ENCODE peak calls at places on chromosomes 2 and 18, in eight cellular contexts. N is activated CD8-positive, alpha-beta memory T cell treated with anti-CD3 and anti-CD28 coated beads, Interleukin-2, amount 50 U/mL, for 4 hours; K is AG10803; J is G401; Y is mesenchymal stem cell; D is ureter; M is DMS153; B is germinal center. G is an unnamed sample.

GRCh38 chr2:35468271-35468670 is 887.3 kb upstream of the CRIM1 start:
- DNase-seq in N (no peak), K (no peak), J (no peak), Y (no peak), D (no peak), M (no peak), B (no peak), G (peak)

GRCh38 chr2:98422449-98422848 is 22.2 kb upstream of the INPP4A start:
- DNase-seq in N (no peak), K (no peak), J (no peak), Y (no peak), D (no peak), M (no peak), B (no peak), G (no peak)

GRCh38 chr2:203871371-203871983 is 3.9 kb downstream of the CTLA4 start:
- DNase-seq in N (no peak), K (no peak), J (no peak), Y (no peak), D (no peak), M (no peak), B (no peak), G (no peak)

GRCh38 chr2:75608684-75609333 is 37.8 kb upstream of the MRPL19 start:
- DNase-seq in N (peak), K (peak), J (peak), Y (peak), D (peak), M (peak), B (peak), G (no peak)

GRCh38 chr18:64659186-64659585 is 510.3 kb upstream of the LINC00305 start:
- DNase-seq in N (no peak), K (no peak), J (no peak), Y (no peak), D (no peak), M (peak), B (no peak), G (no peak)

GRCh38 chr2:201881382-201881720 is 75.0 kb downstream of the CDK15 start:
- DNase-seq in N (no peak), K (peak), J (no peak), Y (no peak), D (no peak), M (no peak), B (no peak), G (no peak)

GRCh38 chr2:181658444-181658843 is 1.5 kb upstream of the CERKL start:
- DNase-seq in N (no peak), K (no peak), J (peak), Y (no peak), D (no peak), M (peak), B (no peak), G (no peak)

GRCh38 chr2:49686897-49687442 is 532.7 kb upstream of the FSHR start:
- DNase-seq in N (no peak), K (no peak), J (no peak), Y (no peak), D (no peak), M (no peak), B (no peak), G (no peak)

GRCh38 chr2:226904592-226904991 is 68.7 kb downstream of the RHBDD1 start:
- DNase-seq in N (no peak), K (no peak), J (no peak), Y (no peak), D (no peak), M (no peak), B (no peak), G (no peak)

GRCh38 chr18:75475228-75475627 is 47.7 kb upstream of the SMIM21 start:
- DNase-seq in N (no peak), K (peak), J (no peak), Y (peak), D (no peak), M (no peak), B (no peak), G (peak)

GRCh38 chr2:73232471-73233153 is 427 bp downstream of the PRADC1 start:
- DNase-seq in N (no peak), K (no peak), J (peak), Y (no peak), D (peak), M (no peak), B (peak), G (no peak)

GRCh38 chr2:181891966-181892794 is 650 bp downstream of the ITPRID2 start:
- DNase-seq in N (peak), K (peak), J (peak), Y (peak), D (peak), M (peak), B (peak), G (no peak)

GRCh38 chr2:240426797-240427721 is 8.4 kb upstream of the GPC1 start:
- DNase-seq in N (no peak), K (peak), J (no peak), Y (peak), D (peak), M (no peak), B (no peak), G (no peak)

GRCh38 chr18:13703899-13704298 is 22.5 kb downstream of the FAM210A start:
- DNase-seq in N (no peak), K (no peak), J (no peak), Y (peak), D (no peak), M (no peak), B (no peak), G (no peak)

GRCh38 chr18:31610841-31611240 is 19.2 kb downstream of the TTR start:
- DNase-seq in N (no peak), K (no peak), J (peak), Y (peak), D (no peak), M (peak), B (no peak), G (no peak)

GRCh38 chr2:118105497-118105896 is 17.2 kb downstream of the INSIG2 start:
- DNase-seq in N (no peak), K (no peak), J (no peak), Y (no peak), D (no peak), M (no peak), B (no peak), G (no peak)

GRCh38 chr2:176500921-176501320 is 231.7 kb downstream of the MTX2 start:
- DNase-seq in N (no peak), K (peak), J (no peak), Y (peak), D (no peak), M (no peak), B (no peak), G (no peak)

GRCh38 chr2:10242451-10242850 is 60.3 kb upstream of the HPCAL1 start:
- DNase-seq in N (peak), K (no peak), J (no peak), Y (no peak), D (no peak), M (no peak), B (no peak), G (no peak)

GRCh38 chr18:56927795-56928194 is 219.1 kb upstream of the BOD1L2 start:
- DNase-seq in N (no peak), K (no peak), J (no peak), Y (no peak), D (no peak), M (no peak), B (no peak), G (no peak)

GRCh38 chr2:68750592-68751396 is 16.2 kb downstream of the ARHGAP25 start:
- DNase-seq in N (no peak), K (no peak), J (no peak), Y (no peak), D (no peak), M (no peak), B (no peak), G (no peak)

GRCh38 chr2:236769981-236770671 is 200.5 kb downstream of the ACKR3 start:
- DNase-seq in N (no peak), K (peak), J (no peak), Y (peak), D (no peak), M (no peak), B (no peak), G (peak)

G was measured in astrocyte of the cerebellum.